ENCODE peak calls at places on chromosome 4, in five cellular contexts. V, Z, Y, W and M are unnamed samples.

GRCh38 chr4:164357957-164358356 is 396.0 kb upstream of the SMIM31 start:
- DNase-seq in V (peak), Z (no peak), Y (peak), W (no peak), M (no peak)

GRCh38 chr4:15163284-15163645 is 161.0 kb downstream of the CPEB2 start:
- DNase-seq in V (no peak), Z (no peak), Y (no peak), W (no peak), M (no peak)

GRCh38 chr4:84908876-84909275 is 57.6 kb downstream of the WDFY3 start:
- DNase-seq in V (no peak), Z (no peak), Y (no peak), W (no peak), M (no peak)

GRCh38 chr4:142516686-142517145 is 329.4 kb downstream of the INPP4B start:
- DNase-seq in V (no peak), Z (no peak), Y (peak), W (no peak), M (no peak)

GRCh38 chr4:99949999-99950912 is at the start of gene H2AZ1:
- DNase-seq in V (peak), Z (peak), Y (peak), W (peak), M (peak)

GRCh38 chr4:120870279-120870673 is 52.2 kb downstream of the PRDM5 start:
- DNase-seq in V (no peak), Z (no peak), Y (no peak), W (no peak), M (no peak)

GRCh38 chr4:127239902-127240575 is 392.7 kb upstream of the INTU start:
- DNase-seq in V (no peak), Z (no peak), Y (peak), W (no peak), M (no peak)

GRCh38 chr4:101597204-101597603 is 193.3 kb upstream of the BANK1 start:
- DNase-seq in V (peak), Z (no peak), Y (peak), W (no peak), M (no peak)

GRCh38 chr4:41399191-41399590 is 138.8 kb upstream of the LIMCH1 start:
- DNase-seq in V (no peak), Z (no peak), Y (no peak), W (no peak), M (no peak)

GRCh38 chr4:4284827-4285618 is 4.9 kb downstream of the LYAR start:
- DNase-seq in V (no peak), Z (no peak), Y (peak), W (no peak), M (no peak)

GRCh38 chr4:73446336-73446938 is 10.4 kb downstream of the AFP start:
- DNase-seq in V (peak), Z (no peak), Y (peak), W (peak), M (no peak)

GRCh38 chr4:54318904-54319303 is 89.8 kb downstream of the PDGFRA start:
- DNase-seq in V (peak), Z (no peak), Y (peak), W (no peak), M (no peak)

GRCh38 chr4:153684182-153685073 is at the start of gene TLR2:
- DNase-seq in V (peak), Z (peak), Y (peak), W (peak), M (no peak)

GRCh38 chr4:112348488-112349158 is 51.5 kb downstream of the ALPK1 start:
- DNase-seq in V (no peak), Z (peak), Y (peak), W (peak), M (peak)

GRCh38 chr4:94507281-94507680 is 55.5 kb downstream of the PDLIM5 start:
- DNase-seq in V (no peak), Z (no peak), Y (no peak), W (no peak), M (no peak)

GRCh38 chr4:185782523-185782922 is 29.5 kb downstream of the SORBS2 start:
- DNase-seq in V (no peak), Z (no peak), Y (peak), W (no peak), M (no peak)

GRCh38 chr4:6591305-6591704 is 16.3 kb downstream of the MAN2B2 start:
- DNase-seq in V (no peak), Z (no peak), Y (no peak), W (no peak), M (no peak)

GRCh38 chr4:106240699-106241098 is 75.3 kb downstream of the TBCK start:
- DNase-seq in V (no peak), Z (no peak), Y (no peak), W (no peak), M (no peak)

GRCh38 chr4:39636786-39637185 is 1.9 kb downstream of the SMIM14 start:
- DNase-seq in V (peak), Z (no peak), Y (peak), W (no peak), M (no peak)

GRCh38 chr4:39635023-39635422 is 3.6 kb downstream of the SMIM14 start:
- DNase-seq in V (no peak), Z (no peak), Y (no peak), W (peak), M (peak)

GRCh38 chr4:39641451-39641850 is 2.8 kb upstream of the SMIM14 start:
- DNase-seq in V (no peak), Z (no peak), Y (no peak), W (no peak), M (no peak)

GRCh38 chr4:39637572-39638357 is 900 bp downstream of the SMIM14 start:
- DNase-seq in V (peak), Z (peak), Y (peak), W (peak), M (no peak)

DNA sequence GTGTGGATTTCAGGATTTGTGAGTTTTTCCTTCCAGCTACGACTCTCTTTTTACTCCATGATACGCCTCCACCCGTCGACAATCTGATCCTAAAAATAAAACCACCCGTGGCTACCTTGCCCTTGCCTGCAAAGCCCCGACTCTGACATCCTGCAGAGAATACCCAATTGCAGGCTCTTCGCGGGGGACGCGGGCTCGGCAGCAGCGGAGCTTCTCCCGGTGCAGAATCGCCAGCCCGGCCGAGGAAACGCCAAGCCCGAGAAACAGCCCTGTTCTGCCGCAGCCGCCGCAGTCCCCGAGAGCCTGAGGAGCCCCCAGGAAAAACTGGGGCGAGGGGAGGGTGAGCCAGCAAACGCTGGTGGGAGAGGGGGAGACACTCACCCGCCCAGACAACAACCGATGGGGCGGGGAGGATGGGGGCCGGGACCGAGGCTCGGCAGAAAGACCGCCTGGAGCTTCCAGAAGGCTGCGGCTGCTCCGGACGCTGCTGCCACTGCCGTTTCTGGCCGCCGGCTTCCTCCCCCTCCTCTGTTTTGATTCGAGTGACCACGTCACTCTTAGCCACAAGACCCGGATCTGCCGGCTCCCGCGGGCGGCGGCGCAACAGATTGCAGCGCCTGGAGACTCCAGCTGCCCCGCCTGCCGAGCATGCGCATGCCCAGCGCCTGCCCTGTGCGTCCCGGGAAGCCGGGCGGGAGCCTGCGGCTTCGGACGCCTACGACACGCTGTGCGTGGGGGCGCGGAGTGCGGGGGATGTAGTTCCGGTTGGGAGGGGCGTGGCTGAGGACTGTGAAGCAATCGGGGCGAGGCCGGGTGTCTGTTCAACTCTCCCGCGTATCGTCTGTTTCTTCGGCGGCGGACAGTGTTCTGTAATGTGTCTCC is at the start of gene SMIM14:
- DNase-seq in V (peak), Z (peak), Y (peak), W (peak), M (peak)
- TF ChIP-seq CTCF in V (no peak), Z (no peak), Y (no peak), W (peak), M (no peak)

DNA sequence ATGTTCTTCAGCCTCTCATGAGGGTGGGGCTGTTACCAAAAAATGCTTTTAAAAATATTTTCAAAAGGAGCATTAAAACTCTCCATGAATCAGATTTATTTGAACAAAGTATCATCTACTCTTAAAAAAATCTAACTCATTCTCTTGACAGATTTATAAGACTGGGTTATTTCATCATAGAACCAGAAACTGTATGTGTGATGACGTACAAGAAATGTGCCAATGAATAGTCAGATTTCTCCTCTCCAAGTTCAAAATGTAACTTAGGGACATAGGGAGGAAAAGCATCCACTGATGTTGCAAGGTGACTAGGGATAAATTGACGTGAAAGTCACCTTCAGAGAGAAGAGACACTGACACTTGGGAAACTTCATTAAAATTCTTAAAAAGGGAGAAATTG is 89.1 kb upstream of the CLNK start:
- DNase-seq in V (no peak), Z (no peak), Y (no peak), W (no peak), M (no peak)
- H3K4me3 ChIP-seq in V (no peak), Z (no peak), Y (no peak), W (no peak), M (no peak)

DNA sequence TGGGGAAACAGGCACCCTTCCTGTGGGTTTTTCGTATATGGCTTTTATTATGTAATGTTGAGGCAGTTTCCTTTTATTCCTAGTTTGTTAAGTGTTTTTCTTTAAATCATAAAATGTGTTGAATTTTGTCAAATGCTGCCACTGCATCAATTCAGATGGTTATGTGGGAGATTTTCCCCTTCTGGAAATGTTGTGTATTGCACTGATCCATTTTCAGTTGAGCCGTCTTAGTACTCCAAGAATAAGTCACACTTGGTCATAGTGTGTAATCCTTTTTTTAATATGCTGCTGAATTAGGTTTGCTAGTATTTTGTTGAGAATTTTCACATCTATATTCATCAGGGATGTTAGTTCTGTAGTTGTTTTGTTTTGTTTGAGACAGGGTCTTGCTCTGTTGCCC is 9.5 kb upstream of the CTBP1 start:
- DNase-seq in V (no peak), Z (no peak), Y (no peak), W (no peak), M (no peak)
- TF ChIP-seq CTCF in V (no peak), Z (no peak), Y (no peak), W (no peak), M (no peak)

GRCh38 chr4:76533314-76533713 is 98.3 kb downstream of the SHROOM3 start:
- DNase-seq in V (no peak), Z (no peak), Y (no peak), W (no peak), M (no peak)
- H3K4me3 ChIP-seq in V (no peak), Z (no peak), Y (no peak), W (no peak), M (no peak)

GRCh38 chr4:162865102-162865501 is 301.6 kb downstream of the NAF1 start:
- DNase-seq in V (no peak), Z (no peak), Y (no peak), W (no peak), M (no peak)
- TF ChIP-seq CTCF in V (no peak), Z (no peak), Y (no peak), W (no peak), M (no peak)

DNA sequence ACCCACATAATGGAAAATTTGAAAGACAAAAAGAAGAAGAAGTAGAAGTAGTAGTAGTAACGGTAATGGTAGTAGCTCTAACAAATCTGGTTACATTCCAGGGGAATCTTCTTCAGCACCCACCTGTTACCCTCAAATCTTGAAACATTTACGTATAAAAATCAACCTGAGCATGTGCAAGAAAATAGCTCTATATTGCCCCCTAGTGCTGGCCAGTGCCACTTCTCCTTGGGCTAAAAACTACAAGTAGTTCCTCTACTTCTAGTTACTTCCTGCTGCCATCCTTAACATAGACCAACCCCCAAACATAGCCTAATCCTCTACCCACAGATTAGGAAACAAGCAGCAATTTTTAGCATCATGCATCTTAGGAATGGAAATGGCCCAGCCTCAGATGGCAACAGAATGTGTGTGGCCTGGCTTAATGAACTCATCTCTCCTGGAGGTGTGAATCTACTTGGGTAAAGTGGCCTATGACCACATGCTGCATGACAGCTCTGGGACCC is 3.1 kb downstream of the PDGFC start:
- DNase-seq in V (peak), Z (no peak), Y (peak), W (peak), M (peak)
- H3K4me3 ChIP-seq in V (no peak), Z (no peak), Y (peak), W (peak), M (no peak)

GRCh38 chr4:68864438-68865177 is 48.8 kb downstream of the UGT2B10 start:
- DNase-seq in V (no peak), Z (no peak), Y (no peak), W (peak), M (peak)
- TF ChIP-seq CTCF in V (no peak), Z (no peak), Y (no peak), W (no peak), M (no peak)

GRCh38 chr4:119032921-119033685 is 102.5 kb upstream of the MYOZ2 start:
- DNase-seq in V (peak), Z (no peak), Y (no peak), W (no peak), M (no peak)

GRCh38 chr4:119035941-119036737 is 99.5 kb upstream of the MYOZ2 start:
- DNase-seq in V (no peak), Z (peak), Y (no peak), W (no peak), M (no peak)

GRCh38 chr4:119031218-119031617 is 104.4 kb upstream of the MYOZ2 start:
- DNase-seq in V (no peak), Z (no peak), Y (no peak), W (no peak), M (no peak)

GRCh38 chr4:119037709-119038463 is 97.7 kb upstream of the MYOZ2 start:
- DNase-seq in V (no peak), Z (no peak), Y (peak), W (no peak), M (no peak)

DNA sequence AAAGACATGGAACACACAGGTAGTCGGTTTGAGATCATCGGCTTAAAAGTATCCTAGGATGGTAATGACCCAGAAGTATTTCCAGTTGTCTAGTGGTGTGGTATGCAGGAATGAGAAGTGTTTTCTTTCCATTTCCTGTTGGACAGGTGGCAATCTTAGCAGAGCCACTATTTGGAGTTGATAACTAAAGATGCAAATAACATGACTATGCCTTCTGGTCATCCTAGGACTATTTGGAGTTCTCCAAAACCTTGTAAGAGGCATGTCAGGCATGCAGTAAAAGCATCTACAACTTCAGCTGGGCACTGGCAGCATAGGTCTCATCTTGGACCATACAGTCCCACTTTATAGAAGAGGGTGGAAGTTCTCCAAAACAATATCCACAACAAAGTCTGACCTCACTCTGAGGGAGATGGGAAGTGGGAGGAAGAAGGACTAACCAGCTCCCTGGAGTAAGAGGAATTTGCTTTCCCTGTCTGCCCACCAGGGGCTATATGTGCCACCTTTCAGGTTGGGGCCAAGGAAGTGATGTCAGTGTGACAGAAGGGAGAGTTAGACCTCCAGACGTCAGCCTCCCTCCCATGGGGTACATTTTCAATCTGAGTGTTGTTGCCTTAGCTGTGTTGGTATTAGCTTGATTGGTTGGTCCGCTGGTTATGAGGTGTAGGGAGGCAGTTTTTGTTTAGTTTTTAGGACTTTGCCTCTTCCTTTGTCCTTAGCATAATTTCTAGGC is 101.2 kb upstream of the MYOZ2 start:
- DNase-seq in V (no peak), Z (no peak), Y (no peak), W (no peak), M (no peak)
- H3K4me3 ChIP-seq in V (no peak), Z (no peak), Y (no peak), W (no peak), M (no peak)